ENCODE peak calls at places on chromosomes 1 and 21, in eight cellular contexts. D is iPS-NIHi11; I is psoas muscle; Q is activated naive CD4-positive, alpha-beta T cell treated with anti-CD3 and anti-CD28 coated beads for 36 hours; Z is heart left ventricle; S is stimulated activated CD8-positive, alpha-beta memory T cell treated with anti-CD3 and anti-CD28 coated beads, Interleukin-7, amount 100 ng/mL, for 48 hours; X is stimulated activated naive CD4-positive, alpha-beta T cell; B is substantia nigra. F is an unnamed sample.

GRCh38 chr1:71473331-71473730 is 392.5 kb upstream of the ZRANB2 start:
- DNase-seq in D (no peak), I (no peak), Q (no peak), Z (no peak), S (no peak), X (no peak), B (no peak), F (no peak)

GRCh38 chr1:119702384-119702783 is 9.3 kb upstream of the PHGDH start:
- DNase-seq in D (no peak), I (no peak), Q (no peak), Z (no peak), S (no peak), X (no peak), B (no peak), F (no peak)

GRCh38 chr1:214439352-214440119 is 111.9 kb downstream of the PTPN14 start:
- DNase-seq in D (peak), I (peak), Q (peak), Z (peak), S (no peak), X (no peak), B (no peak), F (peak)

GRCh38 chr1:174998569-174999215 is 1.1 kb upstream of the CACYBP start:
- DNase-seq in D (peak), I (no peak), Q (peak), Z (no peak), S (no peak), X (no peak), B (no peak), F (peak)

GRCh38 chr21:42059141-42059540 is 12.0 kb upstream of the UMODL1 start:
- DNase-seq in D (no peak), I (no peak), Q (no peak), Z (no peak), S (no peak), X (no peak), B (no peak), F (no peak)

GRCh38 chr1:43612406-43612805 is 37.5 kb upstream of the KDM4A start:
- DNase-seq in D (no peak), I (no peak), Q (no peak), Z (no peak), S (no peak), X (no peak), B (no peak), F (no peak)

GRCh38 chr1:98053471-98054366 is 132.9 kb upstream of the DPYD start:
- DNase-seq in D (peak), I (peak), Q (peak), Z (peak), S (no peak), X (peak), B (peak), F (peak)

GRCh38 chr1:59671953-59672305 is 142.8 kb upstream of the HOOK1 start:
- DNase-seq in D (no peak), I (no peak), Q (no peak), Z (no peak), S (no peak), X (no peak), B (no peak), F (no peak)

GRCh38 chr21:17925000-17925610 is 105.9 kb upstream of the C21orf91 start:
- DNase-seq in D (peak), I (no peak), Q (peak), Z (peak), S (no peak), X (no peak), B (no peak), F (peak)

GRCh38 chr1:193019442-193020026 is 39.6 kb downstream of the UCHL5 start:
- DNase-seq in D (peak), I (no peak), Q (no peak), Z (no peak), S (no peak), X (no peak), B (no peak), F (peak)

GRCh38 chr1:214685906-214686305 is 82.9 kb downstream of the CENPF start:
- DNase-seq in D (no peak), I (no peak), Q (no peak), Z (no peak), S (no peak), X (no peak), B (no peak), F (no peak)

GRCh38 chr21:42731264-42732032 is 78.0 kb downstream of the PDE9A start:
- DNase-seq in D (no peak), I (no peak), Q (no peak), Z (no peak), S (no peak), X (no peak), B (no peak), F (no peak)

GRCh38 chr1:214418380-214418779 is 133.0 kb downstream of the PTPN14 start:
- DNase-seq in D (no peak), I (no peak), Q (no peak), Z (no peak), S (no peak), X (no peak), B (no peak), F (no peak)

GRCh38 chr1:234698624-234699023 is 88.6 kb upstream of the IRF2BP2 start:
- DNase-seq in D (no peak), I (no peak), Q (no peak), Z (no peak), S (no peak), X (no peak), B (no peak), F (no peak)

GRCh38 chr1:246811985-246812384 is 87.8 kb downstream of the SCCPDH start:
- DNase-seq in D (no peak), I (no peak), Q (no peak), Z (no peak), S (no peak), X (no peak), B (no peak), F (no peak)

GRCh38 chr21:37915941-37916794 is at the start of gene KCNJ6:
- DNase-seq in D (peak), I (peak), Q (peak), Z (peak), S (no peak), X (no peak), B (peak), F (no peak)

GRCh38 chr1:53691326-53691725 is 47.6 kb downstream of the GLIS1 start:
- DNase-seq in D (no peak), I (no peak), Q (no peak), Z (no peak), S (no peak), X (no peak), B (no peak), F (no peak)

GRCh38 chr1:225871374-225872074 is 10.7 kb downstream of the TMEM63A start:
- DNase-seq in D (no peak), I (no peak), Q (no peak), Z (no peak), S (no peak), X (no peak), B (no peak), F (no peak)

GRCh38 chr1:2099871-2100774 is 49.9 kb downstream of the PRKCZ start:
- DNase-seq in D (no peak), I (peak), Q (no peak), Z (peak), S (no peak), X (no peak), B (no peak), F (no peak)

F was measured in GM13977.